ENCODE peak calls at places on chromosomes 3 and 15, in nine cellular contexts. U is neural progenitor cell; N is T-helper 2 cell; A is stimulated activated CD8-positive, alpha-beta memory T cell treated with anti-CD3 and anti-CD28 coated beads, Interleukin-2, amount 100 ng/mL, for 1 hour; I is C1 segment of cervical spinal cord; Y is Daoy; G is activated naive CD4-positive, alpha-beta T cell treated with anti-CD3 and anti-CD28 coated beads, Interleukin-2, amount 10 ng/mL, durations not matched to agents 7 days and 5 days; D is GM23338; J is D721Med. F is an unnamed sample.

GRCh38 chr3:183829466-183829865 is 4.1 kb upstream of the MAP6D1 start:
- DNase-seq in U (no peak), N (no peak), A (no peak), I (no peak), Y (no peak), G (no peak), D (no peak), J (no peak), F (no peak)

GRCh38 chr3:113685124-113685523 is 11.3 kb downstream of the USF3 start:
- DNase-seq in U (no peak), N (no peak), A (no peak), I (no peak), Y (no peak), G (no peak), D (no peak), J (no peak), F (peak)

GRCh38 chr3:16071246-16071645 is 103.2 kb upstream of the GALNT15 start:
- DNase-seq in U (no peak), N (no peak), A (no peak), I (no peak), Y (no peak), G (no peak), D (no peak), J (no peak), F (no peak)

GRCh38 chr15:62254137-62254934 is 89.3 kb upstream of the C2CD4B start:
- DNase-seq in U (peak), N (peak), A (peak), I (no peak), Y (peak), G (peak), D (peak), J (no peak), F (peak)

GRCh38 chr15:68783226-68784054 is 37.3 kb downstream of the ANP32A start:
- DNase-seq in U (peak), N (peak), A (peak), I (no peak), Y (peak), G (peak), D (peak), J (no peak), F (no peak)

GRCh38 chr3:169846458-169847193 is 23.1 kb downstream of the LRRC31 start:
- DNase-seq in U (no peak), N (no peak), A (no peak), I (no peak), Y (peak), G (no peak), D (no peak), J (no peak), F (no peak)

GRCh38 chr3:193033381-193033780 is 115.7 kb upstream of the MB21D2 start:
- DNase-seq in U (no peak), N (no peak), A (no peak), I (no peak), Y (no peak), G (no peak), D (no peak), J (no peak), F (no peak)

GRCh38 chr3:189267981-189268613 is 96.3 kb downstream of the TPRG1 start:
- DNase-seq in U (peak), N (no peak), A (no peak), I (no peak), Y (peak), G (no peak), D (peak), J (no peak), F (no peak)

GRCh38 chr3:58242340-58242739 is 4.7 kb downstream of the ABHD6 start:
- DNase-seq in U (no peak), N (no peak), A (no peak), I (no peak), Y (no peak), G (no peak), D (no peak), J (no peak), F (no peak)

F was measured in lung.